ENCODE peak calls at places on chromosomes 12 and 14, in seven cellular contexts. D, V, G, F, U, B and M are unnamed samples. For H3K4me1, the result is how much of the 10 kb centered on the place peaks cover.

GRCh38 chr12:6135071-6135470 is 10.6 kb upstream of the VWF start:
- DNase-seq in D (no peak), V (no peak), G (no peak), F (no peak), U (no peak), B (no peak), M (no peak)

GRCh38 chr12:89874146-89874545 is 165.5 kb upstream of the ATP2B1 start:
- DNase-seq in D (no peak), V (no peak), G (no peak), F (no peak), U (no peak), B (peak), M (no peak)

GRCh38 chr12:95820096-95820703 is 29.6 kb upstream of the NTN4 start:
- DNase-seq in D (peak), V (no peak), G (no peak), F (no peak), U (no peak), B (no peak), M (no peak)

GRCh38 chr14:54532111-54533012 is 22.7 kb downstream of the CGRRF1 start:
- DNase-seq in D (no peak), V (no peak), G (no peak), F (no peak), U (no peak), B (no peak), M (no peak)

GRCh38 chr14:67420102-67420739 is 8.3 kb upstream of the PLEK2 start:
- DNase-seq in D (no peak), V (no peak), G (no peak), F (no peak), U (peak), B (no peak), M (no peak)

GRCh38 chr14:36655963-36656768 is 5.5 kb upstream of the PAX9 start:
- DNase-seq in D (peak), V (no peak), G (no peak), F (no peak), U (no peak), B (no peak), M (no peak)

GRCh38 chr12:119202544-119202943 is 23.8 kb downstream of the HSPB8 start:
- DNase-seq in D (no peak), V (no peak), G (no peak), F (no peak), U (no peak), B (no peak), M (no peak)

GRCh38 chr12:991350-992278 is 591 bp downstream of the ERC1 start:
- DNase-seq in D (no peak), V (peak), G (no peak), F (peak), U (no peak), B (no peak), M (no peak)

GRCh38 chr14:76836029-76836630 is 9.9 kb downstream of the LRRC74A start:
- DNase-seq in D (no peak), V (no peak), G (no peak), F (no peak), U (peak), B (no peak), M (no peak)

GRCh38 chr12:124174406-124174805 is 120.5 kb upstream of the RFLNA start:
- DNase-seq in D (no peak), V (no peak), G (no peak), F (no peak), U (no peak), B (peak), M (no peak)

GRCh38 chr14:25411933-25412757 is 362.2 kb upstream of the STXBP6 start:
- DNase-seq in D (no peak), V (no peak), G (peak), F (no peak), U (peak), B (no peak), M (no peak)

GRCh38 chr12:132163041-132163910 is 19.0 kb downstream of the NOC4L start:
- DNase-seq in D (no peak), V (no peak), G (no peak), F (no peak), U (no peak), B (peak), M (no peak)

GRCh38 chr12:105911966-105912365 is 226.8 kb downstream of the NUAK1 start:
- DNase-seq in D (no peak), V (no peak), G (no peak), F (no peak), U (no peak), B (no peak), M (no peak)

GRCh38 chr12:106240821-106241220 is 7.0 kb downstream of the CKAP4 start:
- DNase-seq in D (no peak), V (no peak), G (no peak), F (no peak), U (no peak), B (no peak), M (no peak)

GRCh38 chr12:103178681-103179080 is 221.2 kb downstream of the ASCL1 start:
- DNase-seq in D (no peak), V (no peak), G (no peak), F (no peak), U (no peak), B (no peak), M (no peak)

GRCh38 chr14:102899516-102899900 is 23.0 kb upstream of the AMN start:
- DNase-seq in D (no peak), V (no peak), G (no peak), F (no peak), U (no peak), B (no peak), M (no peak)

GRCh38 chr12:101891462-101891971 is 14.1 kb downstream of the DRAM1 start:
- DNase-seq in D (no peak), V (no peak), G (no peak), F (no peak), U (peak), B (no peak), M (no peak)

GRCh38 chr12:111842556-111843396 is 748 bp downstream of the MAPKAPK5 start:
- DNase-seq in D (no peak), V (no peak), G (no peak), F (peak), U (no peak), B (no peak), M (no peak)

GRCh38 chr12:6312529-6313325 is 2.2 kb downstream of the PLEKHG6 start:
- DNase-seq in D (no peak), V (no peak), G (no peak), F (peak), U (peak), B (no peak), M (no peak)

GRCh38 chr14:43413094-43413493 is 1094.0 kb downstream of the FSCB start:
- DNase-seq in D (no peak), V (no peak), G (no peak), F (no peak), U (no peak), B (no peak), M (no peak)

GRCh38 chr12:96906849-96907664 is at the start of gene NEDD1:
- DNase-seq in D (peak), V (peak), G (peak), F (peak), U (peak), B (peak), M (no peak)

GRCh38 chr14:61254803-61255526 is 26.2 kb downstream of the TMEM30B start:
- DNase-seq in D (no peak), V (no peak), G (no peak), F (no peak), U (no peak), B (no peak), M (no peak)

GRCh38 chr12:83823386-83824045 is 1089.1 kb downstream of the SLC6A15 start:
- DNase-seq in D (peak), V (peak), G (no peak), F (no peak), U (no peak), B (peak), M (no peak)

GRCh38 chr12:14958361-14959125 is 2.9 kb downstream of the ARHGDIB start:
- DNase-seq in D (no peak), V (no peak), G (no peak), F (no peak), U (no peak), B (no peak), M (no peak)

GRCh38 chr12:55996201-55996714 is 818 bp upstream of the SUOX start:
- DNase-seq in D (no peak), V (no peak), G (peak), F (no peak), U (peak), B (no peak), M (no peak)

GRCh38 chr12:26795899-26796298 is 37.1 kb downstream of the ITPR2 start:
- DNase-seq in D (no peak), V (no peak), G (no peak), F (no peak), U (no peak), B (no peak), M (no peak)

GRCh38 chr14:72975776-72976175 is 49.5 kb downstream of the DCAF4 start:
- DNase-seq in D (no peak), V (no peak), G (no peak), F (no peak), U (no peak), B (no peak), M (no peak)

GRCh38 chr14:61065671-61066070 is 84.6 kb downstream of the SLC38A6 start:
- DNase-seq in D (no peak), V (no peak), G (no peak), F (no peak), U (no peak), B (no peak), M (no peak)

GRCh38 chr12:51245476-51246253 is 7.0 kb downstream of the DAZAP2 start:
- DNase-seq in D (no peak), V (no peak), G (no peak), F (peak), U (no peak), B (no peak), M (no peak)

GRCh38 chr12:51244269-51244668 is 5.6 kb downstream of the DAZAP2 start:
- DNase-seq in D (no peak), V (no peak), G (no peak), F (no peak), U (no peak), B (no peak), M (no peak)

GRCh38 chr12:51240971-51241370 is 2.3 kb downstream of the DAZAP2 start:
- DNase-seq in D (no peak), V (no peak), G (no peak), F (peak), U (no peak), B (no peak), M (no peak)

GRCh38 chr12:51242150-51242549 is 3.5 kb downstream of the DAZAP2 start:
- DNase-seq in D (no peak), V (no peak), G (peak), F (no peak), U (peak), B (peak), M (no peak)

DNA sequence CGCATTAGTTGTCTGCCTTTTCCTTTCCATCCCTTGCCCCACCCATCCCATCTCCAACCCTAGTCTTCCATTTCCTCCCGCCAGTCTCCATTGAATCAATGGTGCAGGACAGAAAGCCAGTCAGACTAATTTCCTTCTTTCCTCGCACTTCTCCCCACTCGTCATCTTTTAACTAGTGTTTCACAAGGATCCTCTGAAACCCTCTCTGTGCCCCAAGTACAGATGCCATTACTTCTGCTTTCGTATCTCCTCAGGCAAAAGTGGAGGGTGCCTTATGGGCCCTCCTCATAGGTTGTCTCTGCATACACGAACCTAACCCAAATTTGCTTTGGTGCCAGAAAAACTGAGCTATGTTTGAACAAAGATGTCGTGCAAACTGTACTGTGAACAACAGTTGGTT is 4.3 kb downstream of the DAZAP2 start:
- DNase-seq in D (no peak), V (no peak), G (no peak), F (no peak), U (no peak), B (no peak), M (no peak)
- H3K4me1 ChIP-seq in D (under half), V (under half), G (under half), F (under half), U (under half), B (half or more), M (half or more)

GRCh38 chr12:125315771-125316170 is 250.5 kb downstream of the AACS start:
- DNase-seq in D (no peak), V (no peak), G (no peak), F (no peak), U (no peak), B (no peak), M (no peak)

GRCh38 chr12:125312471-125312870 is 247.2 kb downstream of the AACS start:
- DNase-seq in D (no peak), V (no peak), G (no peak), F (no peak), U (no peak), B (no peak), M (no peak)

GRCh38 chr12:125310461-125310860 is 245.2 kb downstream of the AACS start:
- DNase-seq in D (no peak), V (no peak), G (no peak), F (no peak), U (no peak), B (no peak), M (no peak)

GRCh38 chr12:125314051-125314882 is 249.0 kb downstream of the AACS start:
- DNase-seq in D (no peak), V (no peak), G (no peak), F (no peak), U (no peak), B (no peak), M (no peak)

DNA sequence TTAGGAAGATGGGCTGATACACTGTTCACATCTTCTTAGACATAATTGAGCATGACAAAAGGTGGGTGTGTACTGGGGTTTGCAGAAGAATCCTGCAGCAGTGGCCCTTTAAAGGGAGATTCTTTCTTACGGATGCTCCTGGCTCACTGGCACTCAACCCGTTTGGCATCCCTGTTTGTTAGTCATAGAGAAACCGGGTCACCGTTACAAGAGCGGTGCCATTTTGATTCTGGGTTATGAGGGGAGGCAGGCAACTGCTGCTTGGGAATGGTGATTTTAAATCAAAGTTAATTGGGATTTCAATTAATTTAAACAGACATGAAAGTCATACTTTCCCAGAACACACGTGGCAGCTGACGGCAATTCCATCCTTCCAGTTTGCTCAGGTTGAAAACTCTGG is 245.8 kb downstream of the AACS start:
- DNase-seq in D (no peak), V (no peak), G (no peak), F (no peak), U (no peak), B (no peak), M (no peak)
- H3K4me1 ChIP-seq in D (under half), V (under half), G (under half), F (under half), U (under half), B (under half), M (under half)

GRCh38 chr12:2348477-2348852 is 295.7 kb downstream of the CACNA1C start:
- DNase-seq in D (no peak), V (no peak), G (no peak), F (no peak), U (no peak), B (no peak), M (no peak)
- H3K4me1 ChIP-seq in D (under half), V (under half), G (under half), F (under half), U (half or more), B (half or more), M (under half)

DNA sequence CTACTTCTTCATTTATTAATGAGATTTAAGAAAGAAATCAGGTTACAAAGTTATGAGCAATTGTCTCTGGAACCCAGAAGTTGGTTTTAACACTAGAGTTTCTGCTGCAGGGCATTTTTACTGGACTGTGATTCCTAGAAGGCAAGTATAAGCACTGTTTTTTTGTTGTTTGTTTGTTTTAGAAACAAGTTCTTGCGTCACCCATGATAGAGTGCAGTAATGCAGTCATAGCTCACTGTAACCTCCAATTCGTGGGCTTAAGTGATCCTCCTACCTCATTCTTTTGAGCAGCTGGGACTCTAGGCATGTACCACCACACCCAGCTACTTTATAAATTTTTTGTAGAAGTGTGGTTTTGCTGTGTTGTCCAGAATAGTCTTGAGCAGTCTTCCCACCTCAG is 25.6 kb downstream of the RAP1B start:
- DNase-seq in D (no peak), V (no peak), G (no peak), F (no peak), U (no peak), B (no peak), M (no peak)
- H3K4me1 ChIP-seq in D (under half), V (under half), G (half or more), F (under half), U (half or more), B (half or more), M (half or more)

DNA sequence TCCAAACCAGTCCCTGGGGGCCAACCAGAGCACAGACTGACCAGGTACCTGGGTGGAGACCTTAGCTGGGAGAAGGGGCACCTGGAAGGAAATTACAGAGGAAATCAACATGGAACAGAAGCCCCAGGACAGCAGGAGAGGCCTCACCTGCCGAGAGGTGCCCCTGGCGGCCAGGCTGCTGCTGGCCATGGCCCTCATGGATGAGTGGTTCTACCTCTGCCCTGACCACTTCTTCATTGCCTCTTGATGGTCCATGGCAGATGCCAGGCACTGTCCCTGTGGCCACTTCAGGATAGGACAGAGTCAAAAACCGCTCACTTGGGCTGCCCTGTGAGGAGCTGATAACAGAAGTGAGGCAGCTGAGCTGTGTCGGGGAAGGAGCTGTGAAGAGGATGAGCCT is 73.1 kb upstream of the GNG2 start:
- DNase-seq in D (no peak), V (no peak), G (no peak), F (no peak), U (no peak), B (no peak), M (no peak)
- H3K4me1 ChIP-seq in D (under half), V (under half), G (under half), F (under half), U (under half), B (under half), M (under half)

DNA sequence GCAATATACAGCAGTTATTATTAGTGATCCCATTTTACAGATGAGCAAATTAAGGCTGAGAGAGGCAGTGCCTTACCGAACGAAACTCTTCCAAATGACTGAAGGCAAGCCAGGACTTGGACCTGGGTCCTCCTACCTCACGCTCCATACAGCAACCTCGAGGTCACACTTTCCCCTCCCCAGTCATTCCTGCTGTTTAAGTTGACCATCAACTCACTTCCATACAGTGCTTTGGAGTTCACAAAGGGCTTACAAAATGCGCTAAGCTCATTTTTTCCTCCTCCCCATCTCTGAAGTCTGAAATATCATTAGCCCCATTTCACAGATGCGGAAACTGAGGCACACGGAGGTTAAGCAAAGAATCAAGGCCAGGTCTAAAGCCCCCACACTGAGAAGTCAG is 4.3 kb downstream of the HNF1A start:
- DNase-seq in D (no peak), V (no peak), G (no peak), F (no peak), U (no peak), B (no peak), M (no peak)
- H3K4me1 ChIP-seq in D (under half), V (under half), G (under half), F (under half), U (under half), B (under half), M (under half)